ENCODE peak calls at places on chromosome 1, in six cellular contexts. N, S, O, C, H and B are unnamed samples.

GRCh38 chr1:114756009-114756892 is 1.5 kb downstream of the CSDE1 start:
- DNase-seq in H (no peak), C (no peak), S (no peak), O (no peak), N (no peak), B (no peak)

GRCh38 chr1:86429830-86430229 is 5.9 kb downstream of the CLCA2 start:
- DNase-seq in C (peak; percentile 72), H (peak; percentile 41), O (no peak), S (no peak), N (no peak), B (peak; percentile 76)

GRCh38 chr1:84940481-84940880 is 47.5 kb upstream of the LPAR3 start:
- DNase-seq in N (no peak), S (no peak), H (no peak), C (no peak), O (no peak), B (no peak)

GRCh38 chr1:2127181-2128145 is 67.1 kb downstream of the FAAP20 start:
- DNase-seq in H (peak; percentile 39), C (no peak), N (no peak), S (no peak), O (no peak), B (no peak)

GRCh38 chr1:174040387-174040786 is 18.2 kb upstream of the RC3H1 start:
- DNase-seq in H (no peak), C (peak; percentile 73), N (no peak), S (no peak), O (no peak), B (no peak)

GRCh38 chr1:6094801-6095505 is 49.3 kb downstream of the KCNAB2 start:
- DNase-seq in N (no peak), S (no peak), O (no peak), C (no peak), H (no peak), B (peak; percentile 48)

GRCh38 chr1:18188820-18189517 is 81.4 kb downstream of the IGSF21 start:
- DNase-seq in O (no peak), N (no peak), S (no peak), H (no peak), C (no peak), B (no peak)

GRCh38 chr1:206021796-206022365 is 1.8 kb downstream of the CTSE start:
- DNase-seq in C (no peak), O (no peak), H (no peak), S (no peak), N (no peak), B (no peak)

GRCh38 chr1:16251381-16251780 is 14.4 kb upstream of the CPLANE2 start:
- DNase-seq in O (no peak), S (no peak), C (peak; percentile 49), N (no peak), H (no peak), B (no peak)

GRCh38 chr1:201495447-201496295 is 11.3 kb downstream of the CSRP1 start:
- DNase-seq in O (no peak), S (no peak), C (peak; percentile 85), N (peak; percentile 92), H (peak; percentile 77), B (peak; percentile 95)

GRCh38 chr1:94422115-94422820 is 4.1 kb downstream of the ABCD3 start:
- DNase-seq in N (no peak), O (no peak), S (no peak), H (no peak), C (no peak), B (no peak)

DNA sequence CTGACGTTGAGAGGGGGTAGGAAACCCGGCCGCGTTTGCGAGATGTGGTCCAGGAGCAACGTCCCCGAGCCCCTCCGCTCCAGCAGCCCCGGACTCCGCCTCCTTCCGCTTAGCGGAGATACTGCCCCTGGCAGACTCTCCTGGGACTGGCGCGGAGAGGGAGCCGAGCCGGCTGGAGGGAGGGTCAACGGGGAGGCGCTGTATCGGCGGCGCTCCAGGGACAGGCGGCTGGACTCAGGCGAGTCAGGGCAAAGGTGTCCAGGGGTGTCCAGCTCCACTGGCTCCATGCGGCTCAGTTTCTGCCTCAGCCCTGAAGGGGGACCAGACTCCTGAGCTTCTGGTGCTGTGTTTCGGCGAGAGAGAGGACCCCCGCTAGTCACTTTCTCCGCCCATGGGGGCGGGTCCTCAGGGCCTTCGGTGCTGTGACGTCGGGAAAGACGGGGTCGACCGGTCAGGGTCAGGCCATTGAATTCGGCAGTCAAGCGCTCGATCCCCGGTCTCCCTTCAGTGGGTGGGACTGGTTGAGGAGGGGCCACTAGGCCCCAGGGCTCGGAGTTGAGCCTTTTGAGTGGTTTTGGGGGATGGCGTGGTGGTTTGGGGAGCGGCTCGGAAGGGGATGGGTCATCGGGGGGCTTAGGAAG is 2.8 kb upstream of the LIX1L start:
- DNase-seq in N (peak; percentile 69), C (peak; percentile 88), O (no peak), S (peak; percentile 91), H (peak; percentile 89), B (peak; percentile 93)
- TF ChIP-seq CTCF in N (no peak), C (peak; percentile 38), O (no peak), S (no peak), H (no peak), B (no peak)

GRCh38 chr1:37557402-37557801 is 662 bp downstream of the DNALI1 start:
- DNase-seq in S (no peak), O (no peak), N (no peak), H (no peak), C (no peak), B (no peak)

GRCh38 chr1:37559080-37559479 is 2.3 kb downstream of the DNALI1 start:
- DNase-seq in S (no peak), O (no peak), N (no peak), H (no peak), C (no peak), B (no peak)

GRCh38 chr1:37558411-37558810 is 1.7 kb downstream of the DNALI1 start:
- DNase-seq in H (no peak), S (no peak), O (no peak), N (no peak), C (no peak), B (no peak)

GRCh38 chr1:37553927-37554808 is at the start of gene SNIP1:
- DNase-seq in H (peak; percentile 93), O (peak; percentile 59), N (peak; percentile 93), C (peak; percentile 98), S (peak; percentile 92), B (peak; percentile 97)

DNA sequence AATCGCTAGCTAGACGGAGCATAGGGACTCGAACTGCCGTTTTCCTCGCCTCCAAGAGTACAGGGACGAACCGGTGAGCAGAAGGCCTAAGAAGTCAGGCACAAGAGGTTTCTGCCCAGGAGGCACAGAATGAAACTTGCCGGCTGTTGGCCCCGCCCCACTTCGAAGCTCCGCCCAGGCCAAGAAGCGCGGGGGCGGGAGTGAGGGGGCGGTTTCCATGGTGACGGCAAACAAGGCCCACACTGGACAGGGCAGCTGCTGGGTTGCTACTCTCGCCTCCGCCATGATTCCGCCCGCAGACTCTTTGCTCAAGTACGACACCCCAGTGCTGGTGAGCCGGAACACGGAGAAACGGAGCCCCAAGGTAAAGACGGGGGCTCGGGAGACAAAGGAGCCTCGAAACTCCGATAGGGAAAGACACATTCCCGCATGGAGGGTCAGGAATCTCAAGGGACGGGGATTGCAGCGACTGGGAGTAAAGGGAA is at the start of gene DNALI1:
- DNase-seq in C (peak; percentile 97), O (no peak), S (no peak), N (peak; percentile 96), H (peak; percentile 86), B (peak; percentile 96)
- H3K4me1 ChIP-seq in C (peaks cover 26% of the 10 kb centered on the region), O (peaks cover 43% of the 10 kb centered on the region), S (peaks cover 9% of the 10 kb centered on the region), N (peaks cover 22% of the 10 kb centered on the region), H (peaks cover 32% of the 10 kb centered on the region), B (peaks cover 28% of the 10 kb centered on the region)

DNA sequence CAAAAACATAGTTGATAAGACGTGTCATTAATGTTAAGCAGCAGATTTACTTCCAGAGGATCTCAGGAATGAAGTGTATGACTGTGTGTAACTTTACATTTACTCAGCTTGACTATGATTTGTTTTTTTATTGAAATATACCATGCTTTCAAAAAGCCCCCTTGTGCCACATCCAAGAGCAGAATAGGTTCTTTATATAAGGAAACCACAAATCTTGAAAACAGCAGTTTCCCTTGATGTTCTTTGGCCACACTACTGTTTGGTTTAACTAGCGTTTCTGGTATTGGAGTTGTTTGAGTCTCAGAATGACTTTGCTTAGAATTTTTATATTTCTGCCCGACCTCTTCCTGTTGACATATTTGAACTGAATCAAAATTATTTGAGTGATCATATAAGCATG is 25.0 kb downstream of the LRRC8C start:
- DNase-seq in S (no peak), O (no peak), N (no peak), C (no peak), H (no peak), B (no peak)
- TF ChIP-seq POLR2A in S (no peak), O (no peak), N (no peak), C (no peak), H (no peak), B (no peak)

GRCh38 chr1:181423301-181423918 is 59.9 kb upstream of the CACNA1E start:
- DNase-seq in S (peak; percentile 61), C (peak; percentile 85), H (peak; percentile 32), N (no peak), O (no peak), B (no peak)
- TF ChIP-seq CTCF in S (peak; percentile 61), C (peak; percentile 36), H (peak; percentile 14), N (no peak), O (peak; percentile 32), B (no peak)

GRCh38 chr1:208203127-208203847 is 40.9 kb downstream of the PLXNA2 start:
- DNase-seq in N (peak; percentile 58), C (no peak), S (peak; percentile 75), O (no peak), H (peak; percentile 65), B (no peak)

GRCh38 chr1:208203848-208204609 is 40.2 kb downstream of the PLXNA2 start:
- DNase-seq in S (no peak), C (no peak), H (no peak), O (no peak), N (no peak), B (no peak)

GRCh38 chr1:208202333-208202987 is 41.7 kb downstream of the PLXNA2 start:
- DNase-seq in S (no peak), C (no peak), O (no peak), H (no peak), N (no peak), B (no peak)

GRCh38 chr1:208200116-208200515 is 44.1 kb downstream of the PLXNA2 start:
- DNase-seq in S (no peak), O (no peak), C (no peak), H (no peak), N (no peak), B (no peak)

GRCh38 chr1:208201241-208201640 is 42.9 kb downstream of the PLXNA2 start:
- DNase-seq in C (no peak), N (no peak), O (no peak), H (no peak), S (peak; percentile 74), B (no peak)
- H3K4me1 ChIP-seq in C (peaks cover 13% of the 10 kb centered on the region), N (peaks cover 6% of the 10 kb centered on the region), O (peaks cover 58% of the 10 kb centered on the region), H (peaks cover 58% of the 10 kb centered on the region), S (peaks cover 48% of the 10 kb centered on the region), B (peaks cover 10% of the 10 kb centered on the region)

GRCh38 chr1:228233136-228233535 is 25.3 kb downstream of the OBSCN start:
- DNase-seq in N (no peak), C (no peak), H (no peak), S (no peak), O (no peak), B (no peak)
- TF ChIP-seq POLR2A in N (no peak), C (no peak), H (no peak), S (no peak), O (no peak), B (no peak)

DNA sequence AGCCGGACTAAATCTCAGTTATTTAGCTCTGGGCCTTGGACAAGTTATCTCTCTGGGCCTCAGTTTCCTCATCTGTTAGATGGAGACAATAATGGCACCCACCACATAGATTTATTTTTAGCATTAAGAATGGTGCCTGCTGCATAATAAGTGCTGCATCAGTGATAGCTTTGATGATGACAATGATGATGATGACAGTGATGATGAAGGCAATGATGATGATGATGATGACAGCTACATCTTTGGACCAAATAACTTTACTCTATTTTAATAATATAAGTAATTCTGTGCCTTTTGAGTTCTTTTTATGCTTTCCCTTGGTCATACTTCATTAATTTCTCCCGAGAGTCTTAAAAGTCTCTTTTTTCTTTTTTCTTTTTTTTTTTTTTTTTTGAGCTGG is 143.4 kb downstream of the C1orf21 start:
- DNase-seq in S (no peak), O (no peak), H (no peak), C (no peak), N (no peak), B (no peak)
- TF ChIP-seq CTCF in S (no peak), O (no peak), H (no peak), C (no peak), N (no peak), B (no peak)